ENCODE peak calls at places on chromosomes 5 and 9, in five cellular contexts. One of them, this sample, is unnamed.

GRCh38 chr9:87872079-87872624 is 10.5 kb upstream of the SPATA31E1 start:
- DNase-seq in A549: no peak
- DNase-seq in H1: peak; percentile 40
- DNase-seq in HepG2: no peak
- DNase-seq in K562: no peak
- DNase-seq in this sample: peak; percentile 36

GRCh38 chr5:93349613-93350012 is 231.4 kb downstream of the NR2F1-AS1 start:
- DNase-seq in A549: no peak
- DNase-seq in H1: no peak
- DNase-seq in HepG2: no peak
- DNase-seq in K562: no peak
- DNase-seq in this sample: peak; percentile 89

GRCh38 chr9:93143830-93144530 is 9.9 kb upstream of the NINJ1 start:
- DNase-seq in A549: no peak
- DNase-seq in H1: no peak
- DNase-seq in HepG2: no peak
- DNase-seq in K562: no peak
- DNase-seq in this sample: no peak

GRCh38 chr5:13692172-13692571 is 252.3 kb downstream of the DNAH5 start:
- DNase-seq in A549: no peak
- DNase-seq in H1: no peak
- DNase-seq in HepG2: no peak
- DNase-seq in K562: no peak
- DNase-seq in this sample: no peak

GRCh38 chr9:97473717-97474116 is 27.7 kb upstream of the TMOD1 start:
- DNase-seq in A549: no peak
- DNase-seq in H1: no peak
- DNase-seq in HepG2: no peak
- DNase-seq in K562: no peak
- DNase-seq in this sample: no peak

GRCh38 chr9:95857122-95857521 is 18.4 kb upstream of the ERCC6L2 start:
- DNase-seq in A549: no peak
- DNase-seq in H1: no peak
- DNase-seq in HepG2: peak; percentile 16
- DNase-seq in K562: no peak
- DNase-seq in this sample: peak; percentile 87

GRCh38 chr9:134887219-134887618 is 6.6 kb downstream of the FCN2 start:
- DNase-seq in A549: no peak
- DNase-seq in H1: no peak
- DNase-seq in HepG2: no peak
- DNase-seq in K562: no peak
- DNase-seq in this sample: no peak

GRCh38 chr5:34044950-34045525 is 2.0 kb upstream of the C1QTNF3 start:
- DNase-seq in A549: no peak
- DNase-seq in H1: no peak
- DNase-seq in HepG2: no peak
- DNase-seq in K562: no peak
- DNase-seq in this sample: no peak

GRCh38 chr9:10674586-10674985 is 61.8 kb upstream of the PTPRD start:
- DNase-seq in A549: no peak
- DNase-seq in H1: no peak
- DNase-seq in HepG2: no peak
- DNase-seq in K562: no peak
- DNase-seq in this sample: no peak

GRCh38 chr5:39473156-39473779 is 48.5 kb upstream of the DAB2 start:
- DNase-seq in A549: no peak
- DNase-seq in H1: no peak
- DNase-seq in HepG2: no peak
- DNase-seq in K562: no peak
- DNase-seq in this sample: peak; percentile 90

GRCh38 chr5:91556-92263 is at the start of gene PLEKHG4B:
- DNase-seq in A549: peak; percentile 35
- DNase-seq in H1: peak; percentile 96
- DNase-seq in HepG2: no peak
- DNase-seq in K562: no peak
- DNase-seq in this sample: no peak

GRCh38 chr9:84970432-84970831 is 300.9 kb downstream of the NTRK2 start:
- DNase-seq in A549: peak; percentile 33
- DNase-seq in H1: no peak
- DNase-seq in HepG2: no peak
- DNase-seq in K562: no peak
- DNase-seq in this sample: no peak

GRCh38 chr5:169302491-169303118 is 1.7 kb upstream of the SLIT3 start:
- DNase-seq in A549: peak; percentile 81
- DNase-seq in H1: peak; percentile 83
- DNase-seq in HepG2: peak; percentile 44
- DNase-seq in K562: peak; percentile 67
- DNase-seq in this sample: peak; percentile 73

GRCh38 chr5:82225525-82226172 is 52.5 kb downstream of the RPS23 start:
- DNase-seq in A549: peak; percentile 41
- DNase-seq in H1: peak; percentile 85
- DNase-seq in HepG2: peak; percentile 55
- DNase-seq in K562: peak; percentile 72
- DNase-seq in this sample: peak; percentile 85

GRCh38 chr9:108477538-108478006 is 378.2 kb downstream of the ACTL7B start:
- DNase-seq in A549: peak; percentile 26
- DNase-seq in H1: no peak
- DNase-seq in HepG2: peak; percentile 32
- DNase-seq in K562: no peak
- DNase-seq in this sample: peak; percentile 87

GRCh38 chr9:136626066-136626725 is 36.5 kb upstream of the EGFL7 start:
- DNase-seq in A549: no peak
- DNase-seq in H1: peak; percentile 45
- DNase-seq in HepG2: no peak
- DNase-seq in K562: no peak
- DNase-seq in this sample: no peak

GRCh38 chr5:142547445-142548374 is 138.2 kb downstream of the FGF1 start:
- DNase-seq in A549: no peak
- DNase-seq in H1: no peak
- DNase-seq in HepG2: no peak
- DNase-seq in K562: no peak
- DNase-seq in this sample: no peak
- TF ChIP-seq MAFK in A549: no peak
- TF ChIP-seq MAFK in H1: no peak
- TF ChIP-seq MAFK in HepG2: no peak
- TF ChIP-seq MAFK in K562: no peak
- TF ChIP-seq MAFK in this sample: no peak

DNA sequence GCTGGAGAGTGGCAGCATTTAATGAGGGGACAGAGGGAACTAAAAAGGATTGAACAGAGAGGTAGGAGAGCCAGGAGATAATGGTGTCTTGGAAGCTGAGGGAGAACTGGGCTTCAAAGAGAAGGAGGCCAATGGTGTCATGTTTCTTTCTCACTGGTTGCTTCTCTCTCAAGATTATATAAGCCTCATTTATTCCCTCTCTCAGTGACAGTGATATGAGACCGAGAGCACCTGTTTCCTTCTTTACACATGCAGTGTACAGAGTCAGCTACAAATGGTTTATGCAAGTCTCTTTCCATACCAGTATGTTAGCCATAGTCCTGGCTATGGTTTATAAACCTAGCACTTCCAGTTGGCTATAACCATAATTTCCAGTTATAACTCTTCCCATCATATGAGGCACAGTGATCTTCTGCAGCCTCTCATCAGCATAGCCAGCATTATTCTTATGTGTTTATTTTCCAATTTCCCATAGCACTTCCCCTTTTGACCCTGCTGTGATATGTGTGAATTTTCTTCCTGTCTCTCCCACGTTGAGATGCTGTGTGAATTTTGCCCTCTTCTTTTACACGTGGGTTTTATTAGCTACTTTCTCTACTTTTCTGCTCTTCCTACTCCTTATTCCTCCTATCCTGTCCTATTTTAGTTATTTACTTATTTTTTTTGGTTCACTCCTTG is 71.2 kb downstream of the UNC13B start:
- DNase-seq in A549: no peak
- DNase-seq in H1: no peak
- DNase-seq in HepG2: no peak
- DNase-seq in K562: no peak
- DNase-seq in this sample: no peak
- TF ChIP-seq MAFK in A549: no peak
- TF ChIP-seq MAFK in H1: no peak
- TF ChIP-seq MAFK in HepG2: no peak
- TF ChIP-seq MAFK in K562: no peak
- TF ChIP-seq MAFK in this sample: no peak

GRCh38 chr9:82031538-82032280 is 43.1 kb downstream of the SPATA31D1 start:
- DNase-seq in A549: no peak
- DNase-seq in H1: no peak
- DNase-seq in HepG2: peak; percentile 2
- DNase-seq in K562: no peak
- DNase-seq in this sample: peak; percentile 88
- TF ChIP-seq MAFK in A549: no peak
- TF ChIP-seq MAFK in H1: no peak
- TF ChIP-seq MAFK in HepG2: no peak
- TF ChIP-seq MAFK in K562: no peak
- TF ChIP-seq MAFK in this sample: no peak

GRCh38 chr5:76351577-76351976 is 51.5 kb upstream of the IQGAP2 start:
- DNase-seq in A549: no peak
- DNase-seq in H1: no peak
- DNase-seq in HepG2: no peak
- DNase-seq in K562: no peak
- DNase-seq in this sample: no peak

GRCh38 chr5:76351176-76351575 is 51.9 kb upstream of the IQGAP2 start:
- DNase-seq in A549: no peak
- DNase-seq in H1: no peak
- DNase-seq in HepG2: no peak
- DNase-seq in K562: no peak
- DNase-seq in this sample: no peak

GRCh38 chr5:76356887-76357286 is 46.2 kb upstream of the IQGAP2 start:
- DNase-seq in A549: no peak
- DNase-seq in H1: no peak
- DNase-seq in HepG2: no peak
- DNase-seq in K562: no peak
- DNase-seq in this sample: no peak
- TF ChIP-seq MAFK in A549: no peak
- TF ChIP-seq MAFK in H1: no peak
- TF ChIP-seq MAFK in HepG2: no peak
- TF ChIP-seq MAFK in K562: no peak
- TF ChIP-seq MAFK in this sample: no peak

GRCh38 chr5:179699640-179700298 is 1.0 kb downstream of the CANX start:
- DNase-seq in A549: peak; percentile 52
- DNase-seq in H1: no peak
- DNase-seq in HepG2: peak; percentile 57
- DNase-seq in K562: peak; percentile 55
- DNase-seq in this sample: peak; percentile 36
- TF ChIP-seq MAFK in A549: no peak
- TF ChIP-seq MAFK in H1: no peak
- TF ChIP-seq MAFK in HepG2: no peak
- TF ChIP-seq MAFK in K562: no peak
- TF ChIP-seq MAFK in this sample: no peak

GRCh38 chr5:87541668-87542067 is 128.9 kb upstream of the CCNH start:
- DNase-seq in A549: no peak
- DNase-seq in H1: no peak
- DNase-seq in HepG2: no peak
- DNase-seq in K562: no peak
- DNase-seq in this sample: no peak

GRCh38 chr5:87536365-87536764 is 123.6 kb upstream of the CCNH start:
- DNase-seq in A549: no peak
- DNase-seq in H1: no peak
- DNase-seq in HepG2: no peak
- DNase-seq in K562: no peak
- DNase-seq in this sample: no peak

GRCh38 chr5:87539839-87540238 is 127.1 kb upstream of the CCNH start:
- DNase-seq in A549: no peak
- DNase-seq in H1: no peak
- DNase-seq in HepG2: no peak
- DNase-seq in K562: no peak
- DNase-seq in this sample: no peak

GRCh38 chr5:87541033-87541432 is 128.3 kb upstream of the CCNH start:
- DNase-seq in A549: no peak
- DNase-seq in H1: no peak
- DNase-seq in HepG2: no peak
- DNase-seq in K562: no peak
- DNase-seq in this sample: peak; percentile 33
- TF ChIP-seq MAFK in A549: no peak
- TF ChIP-seq MAFK in H1: no peak
- TF ChIP-seq MAFK in HepG2: no peak
- TF ChIP-seq MAFK in K562: no peak
- TF ChIP-seq MAFK in this sample: no peak

DNA sequence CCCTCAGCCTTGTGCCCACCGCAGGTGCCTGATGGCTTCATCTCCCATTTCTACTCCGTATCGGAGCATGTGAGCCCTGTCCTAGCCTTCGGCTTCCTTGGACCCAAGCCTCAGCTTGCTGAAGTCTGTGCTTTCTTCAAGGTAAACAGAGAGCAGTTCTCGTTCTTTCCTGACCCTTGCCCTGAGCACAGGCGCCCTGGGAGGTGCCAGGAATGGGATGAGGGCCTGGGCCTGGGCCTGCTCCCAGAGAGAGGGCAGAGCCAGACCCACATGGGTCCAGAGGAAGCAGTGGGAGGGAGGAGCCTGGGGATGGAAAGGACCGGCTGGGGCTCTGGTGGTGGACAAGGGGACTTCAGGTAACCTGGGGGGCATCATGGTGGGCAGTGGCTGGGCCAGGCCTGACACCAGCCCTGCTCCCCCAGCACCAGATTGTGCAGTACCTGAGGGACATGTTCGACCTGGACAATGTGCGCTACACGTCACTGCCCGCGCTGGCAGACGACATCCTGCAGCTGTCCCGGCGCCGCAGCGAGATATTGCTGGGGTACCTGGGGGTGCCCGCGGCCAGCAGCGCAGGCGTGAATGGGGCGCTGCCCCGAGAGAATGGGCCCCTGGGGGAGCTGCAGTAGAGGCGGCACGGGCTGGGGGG is 11.0 kb upstream of the DOLPP1 start:
- DNase-seq in A549: no peak
- DNase-seq in H1: no peak
- DNase-seq in HepG2: no peak
- DNase-seq in K562: no peak
- DNase-seq in this sample: no peak
- TF ChIP-seq MAFK in A549: no peak
- TF ChIP-seq MAFK in H1: no peak
- TF ChIP-seq MAFK in HepG2: no peak
- TF ChIP-seq MAFK in K562: no peak
- TF ChIP-seq MAFK in this sample: no peak

This sample was measured in IMR-90.